ENCODE peak calls at places on chromosomes 6 and 20, in six cellular contexts. D, X, N, K, H and I are unnamed samples.

GRCh38 chr6:119323478-119323877 is 26.1 kb downstream of the MAN1A1 start:
- DNase-seq in H (no peak), X (no peak), D (no peak), N (no peak), K (no peak), I (no peak)

GRCh38 chr6:56714982-56715456 is 72.3 kb upstream of the DST start:
- DNase-seq in D (no peak), H (peak), K (peak), N (peak), X (no peak), I (no peak)

GRCh38 chr20:36606171-36607116 is 865 bp downstream of the RAB5IF start:
- DNase-seq in X (no peak), H (no peak), N (peak), K (no peak), D (no peak), I (peak)

GRCh38 chr6:134074151-134074712 is 21.8 kb upstream of the SLC2A12 start:
- DNase-seq in D (peak), X (peak), K (no peak), N (no peak), H (no peak), I (no peak)

GRCh38 chr6:109010703-109011102 is 83.9 kb downstream of the SESN1 start:
- DNase-seq in D (no peak), H (peak), K (no peak), X (no peak), N (no peak), I (no peak)

GRCh38 chr6:5315883-5316282 is 54.6 kb downstream of the FARS2 start:
- DNase-seq in K (peak), D (no peak), N (peak), X (no peak), H (no peak), I (no peak)

GRCh38 chr6:101401792-101402617 is 8.5 kb downstream of the GRIK2 start:
- DNase-seq in D (no peak), X (peak), N (peak), K (peak), H (peak), I (no peak)

GRCh38 chr6:137904822-137905617 is 38.0 kb downstream of the TNFAIP3 start:
- DNase-seq in K (no peak), H (no peak), N (peak), X (no peak), D (no peak), I (no peak)